ENCODE peak calls at places on chromosomes 6 and 20, in four cellular contexts. A is GM12878, B is HepG2, K is H1. N is an unnamed sample.
A peak's percentile ranks its signal among the peaks of the same experiment; 100 is the strongest.

GRCh38 chr6:143700684-143701342 is 23.0 kb downstream of the PHACTR2 start:
- DNase-seq in A (no peak), B (no peak), K (no peak), N (no peak)

GRCh38 chr6:13763740-13764381 is 50.5 kb downstream of the MCUR1 start:
- DNase-seq in A (peak; percentile 49), B (no peak), K (no peak), N (no peak)

GRCh38 chr20:50788045-50788867 is 6.6 kb upstream of the BCAS4 start:
- DNase-seq in K (no peak), B (peak; percentile 83), A (no peak), N (peak; percentile 70)

GRCh38 chr6:84065718-84066290 is 32.2 kb downstream of the MRAP2 start:
- DNase-seq in A (no peak), K (no peak), B (no peak), N (no peak)

GRCh38 chr6:40894962-40895799 is 143.8 kb downstream of the UNC5CL start:
- DNase-seq in B (peak; percentile 43), A (no peak), K (peak; percentile 46), N (peak; percentile 48)

GRCh38 chr6:87095056-87095527 is at the start of gene CGA:
- DNase-seq in K (no peak), B (no peak), A (no peak), N (no peak)

GRCh38 chr6:43096451-43097097 is 20.5 kb downstream of the PTK7 start:
- DNase-seq in K (no peak), A (no peak), B (no peak), N (no peak)

GRCh38 chr20:13231031-13231752 is 10.1 kb downstream of the ISM1 start:
- DNase-seq in K (no peak), A (no peak), B (no peak), N (no peak)

GRCh38 chr6:13724174-13724573 is 12.5 kb upstream of the RANBP9 start:
- DNase-seq in B (no peak), A (no peak), K (no peak), N (no peak)

GRCh38 chr6:131924881-131925474 is 26.2 kb downstream of the CCN2 start:
- DNase-seq in B (peak; percentile 77), K (no peak), A (no peak), N (no peak)

GRCh38 chr6:136864676-136865075 is 42.3 kb downstream of the PEX7 start:
- DNase-seq in B (no peak), K (no peak), A (no peak), N (no peak)

GRCh38 chr20:50588034-50588736 is 78.0 kb downstream of the PTPN1 start:
- DNase-seq in B (peak; percentile 67), K (no peak), A (no peak), N (peak; percentile 84)

GRCh38 chr6:89117285-89118108 is at the start of gene SRSF12:
- DNase-seq in A (no peak), B (no peak), K (no peak), N (no peak)

GRCh38 chr6:100084301-100085161 is 90.5 kb upstream of the MCHR2 start:
- DNase-seq in A (no peak), B (no peak), K (no peak), N (no peak)

DNA sequence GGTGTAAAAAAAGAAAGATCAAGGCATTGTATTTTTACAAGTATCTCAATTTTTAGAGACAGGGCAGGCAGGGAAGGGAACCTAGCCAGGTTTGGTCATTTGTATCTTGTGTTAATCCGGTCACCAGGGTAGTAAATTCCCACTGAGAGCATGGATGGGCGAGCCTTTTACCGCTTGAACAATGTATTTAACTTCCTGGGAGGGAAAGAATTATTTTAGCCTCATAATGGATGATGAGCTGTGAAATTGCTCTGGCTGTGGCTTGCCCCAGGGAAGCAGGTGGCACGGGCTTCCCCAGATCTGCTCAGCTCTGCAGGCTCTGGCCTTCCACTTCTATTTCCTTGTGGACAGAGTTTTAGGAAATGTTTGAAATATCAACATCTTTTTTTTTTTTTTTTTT is 72.9 kb downstream of the TOX2 start:
- DNase-seq in B (no peak), K (no peak), A (no peak), N (no peak)
- TF ChIP-seq GABPA in B (no peak), K (no peak), A (no peak), N (no peak)

GRCh38 chr6:26501482-26501986 is 1.4 kb downstream of the BTN1A1 start:
- DNase-seq in K (peak; percentile 7), B (no peak), A (no peak), N (no peak)
- TF ChIP-seq EZH2 in K (peak; percentile 83), B (peak; percentile 62), A (no peak), N (no peak)

GRCh38 chr20:63740501-63741353 is 1.2 kb downstream of the SLC2A4RG start:
- DNase-seq in A (no peak), K (no peak), B (peak; percentile 95), N (peak; percentile 65)

GRCh38 chr20:63739129-63740069 is at the start of gene SLC2A4RG:
- DNase-seq in A (no peak), K (no peak), B (peak; percentile 94), N (peak; percentile 97)

GRCh38 chr20:63741354-63741675 is 1.7 kb downstream of the SLC2A4RG start:
- DNase-seq in A (no peak), K (no peak), B (no peak), N (no peak)

GRCh38 chr20:63738687-63739128 is 868 bp upstream of the SLC2A4RG start:
- DNase-seq in B (peak; percentile 71), A (no peak), K (no peak), N (peak; percentile 62)

GRCh38 chr20:63740070-63740500 is 509 bp downstream of the SLC2A4RG start:
- DNase-seq in A (no peak), K (no peak), B (no peak), N (peak; percentile 82)
- TF ChIP-seq GABPA in A (no peak), K (peak; percentile 10), B (no peak), N (peak; percentile 43)

GRCh38 chr6:28774292-28775051 is 149.3 kb downstream of the TRIM27 start:
- DNase-seq in K (no peak), B (no peak), A (no peak), N (no peak)
- TF ChIP-seq EZH2 in K (no peak), B (no peak), A (no peak), N (no peak)

DNA sequence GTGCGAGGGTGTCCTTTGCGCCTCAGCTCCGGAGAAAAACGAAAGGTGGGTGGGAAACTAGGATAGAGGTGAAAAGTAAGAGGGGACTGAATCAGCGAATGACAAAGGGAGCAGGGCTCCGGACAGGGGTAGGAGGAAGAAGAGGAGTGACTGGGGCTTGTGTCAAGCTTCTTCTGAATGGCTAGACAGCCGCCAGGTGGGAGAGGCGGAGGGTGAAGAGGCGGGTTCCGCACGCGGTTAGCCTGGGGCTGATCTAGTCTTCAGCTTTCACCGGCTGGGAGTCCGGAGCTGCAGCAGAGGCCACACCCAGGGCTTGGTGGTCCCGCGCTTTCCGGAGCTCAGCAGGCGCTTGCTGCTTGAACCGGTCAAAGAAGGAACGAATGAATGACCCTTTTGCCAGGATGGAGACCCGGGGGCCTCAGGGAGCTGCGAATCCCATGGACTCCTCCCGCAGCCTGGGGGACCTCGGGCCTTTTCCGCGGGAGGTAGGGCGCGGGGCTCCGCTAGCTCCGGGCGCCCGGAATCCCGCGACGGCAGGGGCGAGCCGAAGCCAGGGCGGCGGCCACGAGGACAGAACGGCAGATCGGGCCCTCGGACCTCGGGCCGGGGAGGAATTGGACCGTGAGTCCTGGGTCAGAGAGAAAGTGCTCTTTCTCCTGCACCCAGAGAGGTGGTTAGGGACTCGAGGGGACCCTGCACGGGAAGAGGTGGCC is at the start of gene C6orf141:
- DNase-seq in B (no peak), K (peak; percentile 74), A (no peak), N (no peak)
- TF ChIP-seq GABPA in B (no peak), K (no peak), A (no peak), N (no peak)

GRCh38 chr20:45406260-45407066 is 1.6 kb upstream of the DBNDD2 start:
- DNase-seq in B (no peak), A (no peak), K (no peak), N (peak; percentile 86)

GRCh38 chr20:45405566-45406259 is 2.4 kb upstream of the DBNDD2 start:
- DNase-seq in A (no peak), K (no peak), B (no peak), N (peak; percentile 50)

GRCh38 chr20:45404438-45404837 is 3.7 kb upstream of the DBNDD2 start:
- DNase-seq in A (no peak), K (no peak), B (no peak), N (no peak)

GRCh38 chr20:45400346-45401031 is 7.6 kb upstream of the DBNDD2 start:
- DNase-seq in A (no peak), B (no peak), K (no peak), N (no peak)

GRCh38 chr20:45402946-45403345 is 5.1 kb upstream of the DBNDD2 start:
- DNase-seq in A (no peak), K (no peak), B (no peak), N (no peak)
- TF ChIP-seq EZH2 in A (no peak), K (no peak), B (no peak), N (no peak)

GRCh38 chr6:6918216-6918983 is 189.4 kb upstream of the RREB1 start:
- DNase-seq in K (no peak), B (no peak), A (peak; percentile 91), N (peak; percentile 29)
- TF ChIP-seq GABPA in K (no peak), B (no peak), A (peak; percentile 77), N (no peak)